ENCODE peak calls at places on chromosome 16, in four cellular contexts. V, Q, I and A are unnamed samples.

GRCh38 chr16:80940069-80940856 is 66.4 kb downstream of the CMC2 start:
- DNase-seq in V (no peak), Q (no peak), I (no peak), A (no peak)

GRCh38 chr16:14302399-14303181 is 231.5 kb downstream of the MRTFB start:
- DNase-seq in V (no peak), Q (no peak), I (no peak), A (no peak)

GRCh38 chr16:27314161-27314723 is 468 bp downstream of the IL4R start:
- DNase-seq in V (peak), Q (peak), I (peak), A (no peak)

GRCh38 chr16:12553191-12553590 is 250.5 kb downstream of the CPPED1 start:
- DNase-seq in V (no peak), Q (no peak), I (no peak), A (no peak)

GRCh38 chr16:12166271-12166670 is 189.7 kb downstream of the SNX29 start:
- DNase-seq in V (no peak), Q (no peak), I (no peak), A (no peak)

GRCh38 chr16:2028146-2028545 is 1.4 kb downstream of the NHERF2 start:
- DNase-seq in V (no peak), Q (no peak), I (no peak), A (no peak)

GRCh38 chr16:64440005-64440404 is 681.9 kb downstream of the CDH11 start:
- DNase-seq in V (no peak), Q (no peak), I (no peak), A (no peak)

GRCh38 chr16:8846401-8846932 is 22.3 kb downstream of the CARHSP1 start:
- DNase-seq in V (no peak), Q (no peak), I (no peak), A (no peak)

GRCh38 chr16:23423496-23424049 is 29.4 kb downstream of the COG7 start:
- DNase-seq in V (peak), Q (peak), I (peak), A (peak)

GRCh38 chr16:65068151-65068740 is 53.6 kb downstream of the CDH11 start:
- DNase-seq in V (no peak), Q (no peak), I (no peak), A (no peak)

GRCh38 chr16:48904333-48904732 is 294.4 kb upstream of the N4BP1 start:
- DNase-seq in V (no peak), Q (no peak), I (no peak), A (no peak)

GRCh38 chr16:88424536-88425230 is 28.4 kb upstream of the ZFPM1 start:
- DNase-seq in V (no peak), Q (no peak), I (peak), A (no peak)

GRCh38 chr16:7344806-7345416 is 12.3 kb downstream of the RBFOX1 start:
- DNase-seq in V (no peak), Q (no peak), I (no peak), A (no peak)

GRCh38 chr16:87895641-87896141 is 26.4 kb upstream of the SLC7A5 start:
- DNase-seq in V (no peak), Q (no peak), I (peak), A (no peak)

GRCh38 chr16:66287916-66288315 is 78.6 kb upstream of the CDH5 start:
- DNase-seq in V (no peak), Q (no peak), I (no peak), A (no peak)

GRCh38 chr16:69724414-69724873 is 1.9 kb downstream of the NQO1 start:
- DNase-seq in V (no peak), Q (no peak), I (no peak), A (no peak)

GRCh38 chr16:47657032-47657431 is 195.9 kb downstream of the PHKB start:
- DNase-seq in V (no peak), Q (no peak), I (no peak), A (no peak)

GRCh38 chr16:47657977-47658376 is 196.8 kb downstream of the PHKB start:
- DNase-seq in V (no peak), Q (no peak), I (no peak), A (no peak)

GRCh38 chr16:47664653-47665325 is 203.7 kb downstream of the PHKB start:
- DNase-seq in V (no peak), Q (no peak), I (no peak), A (peak)

GRCh38 chr16:47666434-47666833 is 205.3 kb downstream of the PHKB start:
- DNase-seq in V (no peak), Q (no peak), I (no peak), A (no peak)

GRCh38 chr16:47660540-47660939 is 199.4 kb downstream of the PHKB start:
- DNase-seq in V (no peak), Q (no peak), I (no peak), A (no peak)
- TF ChIP-seq CTCF in V (no peak), Q (no peak), I (no peak), A (no peak)

GRCh38 chr16:30430428-30430970 is 669 bp upstream of the DCTPP1 start:
- DNase-seq in V (no peak), Q (peak), I (no peak), A (no peak)
- H3K4me3 ChIP-seq in V (peak), Q (no peak), I (peak), A (no peak)

DNA sequence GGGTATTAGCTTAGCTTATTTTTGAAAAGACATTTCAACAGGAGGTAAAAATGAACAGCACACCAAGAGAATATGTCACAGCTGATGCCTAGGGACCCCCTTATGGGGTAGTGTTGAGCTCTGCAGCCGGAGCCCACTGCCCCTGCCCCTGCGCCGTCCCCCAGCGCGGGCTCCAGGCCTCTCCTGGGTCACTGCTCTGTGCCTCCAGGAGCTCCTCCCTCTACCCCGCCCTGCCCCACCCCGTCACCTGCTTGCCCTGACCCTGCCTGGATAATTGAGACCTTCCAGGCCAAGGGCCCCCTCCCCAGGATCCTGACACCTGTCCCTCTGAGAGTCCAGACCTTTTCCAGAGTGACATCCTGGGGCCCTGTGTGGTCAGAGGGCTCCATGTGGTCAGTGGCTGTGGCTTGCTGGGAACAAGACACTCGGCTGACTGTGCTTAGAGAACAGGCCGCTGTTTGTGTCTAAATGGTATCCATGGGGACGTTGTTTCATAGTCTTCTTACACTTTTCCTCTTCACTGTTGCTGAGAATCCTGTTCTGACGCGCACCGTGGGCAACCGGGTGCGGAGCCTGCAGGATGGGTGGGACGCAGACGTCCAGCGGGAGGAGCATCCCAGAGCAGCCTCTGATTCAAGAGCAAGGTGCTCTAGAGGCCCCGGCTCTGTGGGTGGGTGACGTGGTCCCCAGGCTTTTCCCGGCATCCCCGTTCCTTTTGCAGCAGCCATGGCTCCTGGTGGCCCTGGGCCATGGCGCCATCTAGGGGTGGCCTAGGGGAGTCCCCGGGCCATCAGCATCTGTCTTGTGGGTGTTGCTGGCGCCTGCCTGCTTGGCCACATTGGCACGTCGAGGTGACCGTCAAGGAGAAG is 20.0 kb upstream of the WFIKKN1 start:
- DNase-seq in V (no peak), Q (no peak), I (peak), A (no peak)
- TF ChIP-seq CTCF in V (peak), Q (peak), I (peak), A (peak)

DNA sequence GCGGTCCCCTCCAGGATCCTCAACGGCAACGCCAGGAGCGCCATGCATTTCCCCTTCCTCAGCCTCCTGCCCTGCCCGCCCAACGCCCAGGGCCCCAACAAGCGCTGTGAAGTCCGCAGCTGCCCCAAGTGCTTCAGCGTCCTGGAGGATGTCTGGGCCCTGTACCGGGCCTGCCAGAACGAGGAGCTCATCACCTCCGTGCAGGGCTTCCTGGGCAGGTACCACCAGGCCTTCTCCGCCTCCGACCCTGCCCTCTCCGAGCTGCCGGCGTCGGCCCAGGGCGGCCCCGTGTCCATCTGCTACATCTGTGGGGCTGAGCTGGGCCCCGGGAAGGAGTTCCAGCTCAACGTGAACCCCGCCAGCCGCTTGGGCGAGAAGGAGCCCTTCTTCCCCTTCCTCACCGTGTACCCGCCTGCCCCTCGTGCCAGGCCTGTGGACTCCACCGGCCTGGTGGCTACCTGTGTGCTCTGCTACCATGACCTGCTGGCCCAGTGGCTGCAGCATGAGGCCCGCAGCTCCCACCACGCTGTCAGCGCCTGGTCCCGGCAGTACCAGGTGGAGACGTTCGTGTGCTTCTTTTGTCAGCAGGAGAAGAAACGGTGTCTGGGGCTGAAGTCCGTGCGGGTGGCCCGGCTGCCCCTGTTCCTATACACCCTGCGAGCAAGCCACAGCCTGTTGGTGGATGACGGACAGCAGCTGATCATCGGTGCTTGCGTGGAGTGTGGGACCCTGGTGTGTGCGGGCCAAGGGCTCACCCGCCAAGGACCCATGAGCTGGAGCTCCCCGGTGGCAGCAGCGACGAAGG is 58.9 kb upstream of the CIBAR2 start:
- DNase-seq in V (no peak), Q (no peak), I (no peak), A (no peak)
- H3K4me3 ChIP-seq in V (peak), Q (no peak), I (no peak), A (no peak)